ENCODE peak calls at places on chromosomes 7 and 10, in four cellular contexts. H, X, E and C are unnamed samples.
A peak's percentile ranks its signal among the peaks of the same experiment; 100 is the strongest.

GRCh38 chr10:63922714-63923317 is 401.6 kb downstream of the REEP3 start:
- DNase-seq in H (no peak), X (no peak), E (no peak), C (no peak)

GRCh38 chr10:69636626-69637550 is 6.8 kb downstream of the FAM241B start:
- DNase-seq in X (peak; percentile 30), H (no peak), E (no peak), C (peak; percentile 16)

GRCh38 chr10:132879408-132880147 is 62.8 kb downstream of the CFAP46 start:
- DNase-seq in E (no peak), H (peak; percentile 39), X (no peak), C (no peak)

GRCh38 chr10:59320370-59320769 is 42.0 kb downstream of the FAM13C start:
- DNase-seq in X (no peak), E (no peak), H (no peak), C (no peak)

GRCh38 chr7:149879271-149879711 is 5.5 kb downstream of the ATP6V0E2 start:
- DNase-seq in X (no peak), E (no peak), H (peak; percentile 42), C (no peak)

GRCh38 chr7:87479951-87480350 is 4.5 kb upstream of the ABCB4 start:
- DNase-seq in E (no peak), H (no peak), X (no peak), C (no peak)

GRCh38 chr10:85926136-85926535 is 440.5 kb downstream of the GRID1 start:
- DNase-seq in X (no peak), H (no peak), E (no peak), C (no peak)

GRCh38 chr10:1454964-1455363 is 282.4 kb downstream of the ADARB2 start:
- DNase-seq in H (no peak), E (no peak), X (no peak), C (no peak)

GRCh38 chr7:31633454-31633853 is 53.6 kb upstream of the PPP1R17 start:
- DNase-seq in E (no peak), H (no peak), X (no peak), C (no peak)

GRCh38 chr7:30135551-30136271 is 925 bp downstream of the MTURN start:
- DNase-seq in H (peak; percentile 80), X (peak; percentile 61), E (peak; percentile 38), C (peak; percentile 63)

GRCh38 chr7:30134011-30134410 is 775 bp upstream of the MTURN start:
- DNase-seq in X (no peak), E (no peak), H (no peak), C (no peak)

GRCh38 chr7:30136339-30136738 is 1.6 kb downstream of the MTURN start:
- DNase-seq in H (no peak), E (no peak), X (no peak), C (no peak)

GRCh38 chr7:30134523-30135270 is at the start of gene MTURN:
- DNase-seq in X (peak; percentile 92), H (peak; percentile 92), E (peak; percentile 75), C (peak; percentile 92)

DNA sequence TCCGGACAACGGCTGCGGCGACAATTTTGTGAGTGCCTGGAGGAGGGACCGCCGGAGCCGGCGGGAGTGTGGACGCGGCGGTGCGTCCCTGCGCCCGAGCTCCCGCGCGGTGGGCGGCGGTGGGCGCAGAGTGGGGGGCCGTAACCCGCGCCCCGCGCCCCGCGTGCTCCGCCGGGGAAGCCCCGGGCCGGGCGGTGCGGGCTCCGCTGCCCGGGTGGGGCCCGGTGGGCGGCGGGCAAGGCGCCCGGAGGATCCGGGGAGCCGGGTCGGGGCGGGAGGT is 425 bp downstream of the MTURN start:
- DNase-seq in X (peak; percentile 26), H (no peak), E (no peak), C (no peak)
- H3K27ac ChIP-seq in X (peak overlapping the region; percentile 17), H (peak overlapping the region; percentile 91), E (peak overlapping the region; percentile 41), C (peak overlapping the region; percentile 92)

DNA sequence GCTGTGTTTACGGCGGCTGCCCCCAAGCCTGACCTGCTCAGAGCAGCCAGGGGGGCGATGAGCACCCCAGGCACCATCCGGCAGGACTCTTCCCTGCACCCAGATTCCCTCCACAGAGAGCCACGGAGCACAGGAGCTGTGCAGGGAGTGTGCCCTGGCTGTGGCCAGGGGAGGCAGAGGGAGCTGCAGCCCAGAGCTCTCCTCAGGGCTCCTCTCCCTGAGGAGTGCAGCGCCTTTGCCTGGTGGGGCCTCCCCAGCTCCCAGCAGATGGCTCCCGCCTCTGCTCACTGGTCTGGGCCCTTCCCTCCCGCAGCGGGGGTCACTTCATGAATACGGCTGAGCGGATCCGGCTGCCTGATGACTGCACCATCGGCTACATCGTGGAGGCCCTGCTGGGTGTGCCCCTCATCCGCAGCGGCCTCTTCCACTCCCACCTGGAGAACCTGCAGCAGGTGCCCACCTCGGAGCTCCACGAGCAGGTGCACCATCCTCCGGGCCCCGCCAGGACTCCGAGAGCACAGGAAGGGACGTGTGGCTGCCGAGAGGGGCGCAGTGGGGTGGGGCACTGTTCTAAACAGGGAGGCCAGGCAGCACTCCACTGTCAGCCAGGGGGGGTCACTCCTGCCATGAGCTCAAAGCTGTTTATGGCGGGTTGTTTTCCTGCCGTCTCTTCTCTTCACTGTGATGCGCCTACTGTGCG is 6.5 kb downstream of the LFNG start:
- DNase-seq in H (no peak), E (no peak), X (no peak), C (no peak)
- H3K27ac ChIP-seq in H (no peak overlapping the region), E (no peak overlapping the region), X (peak overlapping the region; percentile 18), C (peak overlapping the region; percentile 93)

DNA sequence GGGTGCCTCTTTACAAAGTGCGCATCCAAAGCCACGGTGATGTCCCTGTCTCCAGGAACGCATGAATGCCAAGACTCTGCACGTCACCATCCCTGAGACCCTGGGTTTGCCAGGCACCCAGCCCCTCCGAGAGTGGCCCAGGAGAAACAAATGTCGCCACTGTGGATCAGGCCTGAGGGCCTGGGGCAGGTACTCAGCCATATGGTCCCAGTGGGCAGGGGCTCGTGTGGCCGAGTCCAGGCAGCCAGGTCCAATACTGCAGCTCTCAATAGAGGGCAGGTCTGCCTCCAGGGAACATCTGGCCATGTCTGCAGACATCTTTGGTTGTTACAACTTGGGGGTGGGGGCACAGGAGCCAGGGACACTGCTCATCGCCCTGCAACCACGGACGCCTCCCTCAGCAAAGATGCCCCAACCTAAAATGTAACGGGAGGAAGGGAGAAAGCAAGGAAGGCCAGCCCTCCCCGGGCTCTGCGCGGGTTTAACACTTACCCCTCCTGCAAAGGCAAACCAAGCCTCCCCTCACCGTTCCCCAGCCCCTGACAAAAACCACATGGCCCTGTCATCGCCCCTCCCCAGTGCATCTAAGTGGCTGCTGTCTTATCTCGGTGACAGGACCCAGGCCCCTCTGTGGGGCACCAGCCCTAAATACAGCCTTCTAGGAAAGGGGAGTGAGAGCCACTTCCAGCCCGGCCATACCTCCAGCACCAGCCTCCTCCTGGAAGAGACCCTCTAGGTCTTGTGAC is 10.3 kb upstream of the PAPOLB start:
- DNase-seq in H (no peak), E (no peak), X (no peak), C (no peak)
- H3K27ac ChIP-seq in H (no peak overlapping the region), E (no peak overlapping the region), X (no peak overlapping the region), C (no peak overlapping the region)

DNA sequence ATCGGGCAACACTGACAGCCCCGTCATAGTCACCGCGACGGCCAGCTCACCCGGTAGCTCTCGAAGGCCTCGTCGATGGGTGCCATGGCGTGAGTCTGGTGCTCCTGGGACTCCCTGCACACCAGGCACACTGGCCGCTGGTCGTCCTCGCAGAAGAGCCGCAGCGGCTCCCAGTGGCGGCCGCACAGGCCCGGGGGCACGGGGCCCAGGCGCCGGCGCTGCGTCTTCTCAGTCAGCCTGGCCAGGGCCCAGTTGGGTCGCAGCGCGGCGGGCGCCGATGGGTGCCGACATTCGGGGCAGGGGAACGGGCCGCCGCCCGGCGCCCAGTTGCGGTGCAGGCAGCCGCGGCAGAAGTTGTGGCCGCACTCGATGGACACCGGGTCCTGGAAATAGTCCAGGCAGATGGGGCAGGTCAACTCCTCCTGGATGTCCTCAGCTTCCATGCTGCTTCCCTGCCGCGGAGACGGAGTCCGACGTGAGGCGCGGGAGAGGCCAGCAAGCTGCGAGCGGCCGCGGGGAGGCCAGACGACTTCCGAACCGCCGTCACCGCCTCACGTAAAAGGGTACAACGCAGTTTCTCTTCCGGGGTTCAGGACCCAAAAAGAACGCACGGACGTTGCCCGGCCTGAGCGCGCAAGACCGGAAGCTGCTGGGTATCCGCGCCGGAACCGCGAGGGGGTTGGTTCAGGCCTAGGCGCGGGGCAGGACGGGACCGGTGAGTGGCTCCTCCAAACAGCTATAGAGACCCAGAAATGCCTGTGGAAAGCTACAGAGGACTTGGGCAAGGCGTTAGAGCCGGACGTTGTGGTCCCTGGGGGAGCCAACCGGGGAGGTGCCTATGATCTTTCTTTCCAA is at the start of gene TRIM4:
- DNase-seq in X (peak; percentile 89), H (peak; percentile 95), E (peak; percentile 90), C (peak; percentile 94)
- H3K27ac ChIP-seq in X (peak within 1 kb of the TSS; percentile 94), H (peak within 1 kb of the TSS; percentile 17), E (peak within 1 kb of the TSS; percentile 63), C (peak within 1 kb of the TSS; percentile 94)

GRCh38 chr10:62433901-62434300 is 59.7 kb downstream of the ZNF365 start:
- DNase-seq in X (no peak), H (no peak), E (no peak), C (no peak)
- H3K27ac ChIP-seq in X (no peak overlapping the region), H (peak overlapping the region; percentile 36), E (peak overlapping the region; percentile 79), C (peak overlapping the region; percentile 20)